ENCODE peak calls at places on chromosomes 3 and 15, in four cellular contexts. G, P, X and O are unnamed samples.

GRCh38 chr3:24686764-24687163 is 192.1 kb upstream of the THRB start:
- DNase-seq in G (no peak), P (no peak), X (peak; percentile 76), O (peak; percentile 42)

GRCh38 chr3:58683001-58683845 is 16.6 kb upstream of the FAM3D start:
- DNase-seq in G (no peak), P (no peak), X (no peak), O (peak; percentile 21)

GRCh38 chr15:74815121-74815933 is 2.7 kb downstream of the LMAN1L start:
- DNase-seq in G (no peak), P (peak; percentile 80), X (no peak), O (no peak)

GRCh38 chr3:33063651-33064051 is 33.3 kb downstream of the GLB1 start:
- DNase-seq in G (no peak), P (no peak), X (peak; percentile 43), O (peak; percentile 15)

GRCh38 chr15:42788725-42789124 is 51.8 kb upstream of the CDAN1 start:
- DNase-seq in G (no peak), P (no peak), X (no peak), O (no peak)

GRCh38 chr3:9339750-9340449 is 23.0 kb upstream of the THUMPD3 start:
- DNase-seq in G (no peak), P (no peak), X (no peak), O (no peak)

GRCh38 chr3:175255698-175256097 is 396.6 kb downstream of the NAALADL2 start:
- DNase-seq in G (no peak), P (no peak), X (peak; percentile 16), O (no peak)

GRCh38 chr15:37015025-37015424 is 85.3 kb downstream of the MEIS2 start:
- DNase-seq in G (no peak), P (no peak), X (peak; percentile 46), O (no peak)

GRCh38 chr3:172256101-172256687 is 192.1 kb downstream of the GHSR start:
- DNase-seq in G (no peak), P (no peak), X (peak; percentile 69), O (no peak)

GRCh38 chr3:16012086-16012485 is 162.4 kb upstream of the GALNT15 start:
- DNase-seq in G (no peak), P (no peak), X (peak; percentile 77), O (peak; percentile 20)

GRCh38 chr3:59563072-59563605 is 513.3 kb upstream of the CFAP20DC start:
- DNase-seq in G (no peak), P (no peak), X (peak; percentile 20), O (no peak)

GRCh38 chr3:169453256-169454059 is 210.1 kb downstream of the MECOM start:
- DNase-seq in G (no peak), P (no peak), X (no peak), O (no peak)

GRCh38 chr3:135565481-135565880 is 400.0 kb upstream of the PPP2R3A start:
- DNase-seq in G (no peak), P (no peak), X (no peak), O (peak; percentile 45)

GRCh38 chr3:188214442-188214841 is 60.5 kb downstream of the LPP start:
- DNase-seq in G (no peak), P (no peak), X (no peak), O (no peak)

GRCh38 chr3:196643761-196644160 is 4.3 kb downstream of the NRROS start:
- DNase-seq in G (no peak), P (no peak), X (no peak), O (no peak)

GRCh38 chr15:34018021-34018645 is 20.9 kb downstream of the AVEN start:
- DNase-seq in G (no peak), P (no peak), X (no peak), O (no peak)

GRCh38 chr3:148528024-148528423 is 169.7 kb upstream of the AGTR1 start:
- DNase-seq in G (no peak), P (no peak), X (peak; percentile 4), O (no peak)

GRCh38 chr3:184691397-184692131 is 20.3 kb downstream of the MAGEF1 start:
- DNase-seq in G (no peak), P (peak; percentile 44), X (peak; percentile 73), O (no peak)

GRCh38 chr3:105938826-105939225 is 70.0 kb upstream of the CBLB start:
- DNase-seq in G (no peak), P (no peak), X (no peak), O (no peak)